ENCODE peak calls at places on chromosomes 16 and 17, in six cellular contexts. U is GM23338, D is heart left ventricle, M is fibroblast of mammary gland, Z is mucosa of descending colon, F is NB4. G is an unnamed sample.

GRCh38 chr17:75814021-75814395 is 29.4 kb downstream of the UNK start:
- DNase-seq in U (no peak), D (no peak), Z (peak), F (no peak), M (no peak), G (no peak)

GRCh38 chr17:74361613-74362391 is at the start of gene BTBD17:
- DNase-seq in F (peak), U (peak), D (peak), Z (no peak), M (no peak), G (peak)

GRCh38 chr16:88866151-88866920 is at the start of gene PABPN1L:
- DNase-seq in U (no peak), F (no peak), M (no peak), D (no peak), Z (no peak), G (no peak)

GRCh38 chr16:1708768-1709180 is 2.8 kb downstream of the MAPK8IP3 start:
- DNase-seq in D (no peak), Z (no peak), F (no peak), M (peak), U (no peak), G (no peak)

GRCh38 chr17:72624652-72625051 is 467.8 kb downstream of the SLC39A11 start:
- DNase-seq in Z (no peak), M (no peak), U (no peak), F (no peak), D (no peak), G (no peak)

GRCh38 chr16:83733301-83733700 is 74.5 kb upstream of the HSBP1 start:
- DNase-seq in F (no peak), M (no peak), U (no peak), Z (no peak), D (no peak), G (no peak)

GRCh38 chr17:6498798-6499540 is 54.7 kb downstream of the PIMREG start:
- DNase-seq in F (no peak), M (no peak), D (no peak), U (no peak), Z (peak), G (no peak)

GRCh38 chr17:33055746-33056145 is 64.1 kb downstream of the SPACA3 start:
- DNase-seq in D (no peak), Z (no peak), F (no peak), U (no peak), M (no peak), G (no peak)

GRCh38 chr17:58335779-58336455 is 7.3 kb upstream of the TSPOAP1 start:
- DNase-seq in F (peak), D (peak), U (no peak), M (no peak), Z (peak), G (no peak)

GRCh38 chr17:81518113-81518784 is 5.7 kb upstream of the ACTG1 start:
- DNase-seq in M (no peak), F (no peak), Z (no peak), U (peak), D (no peak), G (no peak)

GRCh38 chr17:29195465-29196081 is 15.4 kb upstream of the MYO18A start:
- DNase-seq in M (no peak), Z (no peak), D (no peak), F (peak), U (no peak), G (no peak)

GRCh38 chr17:66711936-66712335 is 123.0 kb upstream of the CACNG5 start:
- DNase-seq in U (peak), F (no peak), M (no peak), Z (peak), D (no peak), G (no peak)

GRCh38 chr17:48528153-48528912 is 2.5 kb downstream of the HOXB1 start:
- DNase-seq in Z (no peak), F (no peak), U (peak), D (no peak), M (no peak), G (no peak)

GRCh38 chr17:72342582-72343527 is 222.0 kb downstream of the SOX9 start:
- DNase-seq in M (peak), D (no peak), U (peak), F (no peak), Z (no peak), G (no peak)

GRCh38 chr16:58732545-58733247 is 1.4 kb downstream of the GOT2 start:
- DNase-seq in Z (no peak), M (peak), U (peak), F (peak), D (no peak), G (no peak)

GRCh38 chr17:58577696-58578095 is 63.3 kb upstream of the MTMR4 start:
- DNase-seq in Z (no peak), M (peak), U (peak), F (peak), D (no peak), G (no peak)

GRCh38 chr17:418421-418751 is 65.8 kb upstream of the RPH3AL start:
- DNase-seq in M (no peak), Z (no peak), D (no peak), U (no peak), F (peak), G (no peak)

GRCh38 chr17:80594666-80595269 is 50.1 kb downstream of the RPTOR start:
- DNase-seq in U (no peak), Z (no peak), M (peak), D (no peak), F (no peak), G (no peak)

GRCh38 chr17:863880-864279 is 81.7 kb downstream of the MRM3 start:
- DNase-seq in D (no peak), M (no peak), U (no peak), F (no peak), Z (no peak), G (no peak)

GRCh38 chr16:318628-319027 is 33.9 kb downstream of the AXIN1 start:
- DNase-seq in D (no peak), F (no peak), U (peak), M (no peak), Z (no peak), G (no peak)

GRCh38 chr17:7137182-7137943 is 22.7 kb upstream of the ASGR2 start:
- DNase-seq in Z (no peak), M (no peak), U (no peak), F (no peak), D (no peak), G (no peak)

GRCh38 chr16:4097826-4098240 is 18.4 kb downstream of the ADCY9 start:
- DNase-seq in M (no peak), U (peak), Z (no peak), D (no peak), F (no peak), G (no peak)

GRCh38 chr17:42653179-42654124 is 5.6 kb upstream of the TUBG2 start:
- DNase-seq in D (peak), M (peak), F (no peak), U (peak), Z (peak), G (no peak)

GRCh38 chr16:79286646-79287423 is 313.7 kb downstream of the MAF start:
- DNase-seq in Z (peak), F (peak), U (peak), D (peak), M (no peak), G (no peak)

GRCh38 chr16:29644973-29645698 is 17.9 kb upstream of the SPN start:
- DNase-seq in Z (no peak), M (no peak), U (no peak), D (no peak), F (no peak), G (no peak)

GRCh38 chr16:66306366-66307150 is 59.9 kb upstream of the CDH5 start:
- DNase-seq in D (no peak), F (no peak), U (no peak), M (no peak), Z (no peak), G (peak)

GRCh38 chr17:61168506-61168905 is 231.1 kb upstream of the TBX2 start:
- DNase-seq in M (peak), F (no peak), U (no peak), Z (no peak), D (no peak), G (no peak)

GRCh38 chr17:1384881-1385280 is 15.1 kb downstream of the YWHAE start:
- DNase-seq in U (no peak), M (no peak), F (no peak), D (no peak), Z (no peak), G (no peak)

GRCh38 chr17:39527220-39527813 is 66.0 kb downstream of the CDK12 start:
- DNase-seq in D (no peak), U (peak), M (peak), F (peak), Z (no peak), G (no peak)

GRCh38 chr17:4734857-4735475 is 3.7 kb downstream of the MED11 start:
- DNase-seq in U (no peak), M (no peak), F (no peak), D (no peak), Z (no peak), G (no peak)

GRCh38 chr17:4728124-4728523 is 3.1 kb upstream of the MED11 start:
- DNase-seq in Z (no peak), F (peak), M (no peak), U (no peak), D (no peak), G (no peak)

GRCh38 chr17:4735825-4736651 is 3.6 kb upstream of the ZMYND15 start:
- DNase-seq in F (peak), Z (no peak), D (no peak), M (no peak), U (no peak), G (no peak)

GRCh38 chr17:4738136-4739121 is 1.2 kb upstream of the ZMYND15 start:
- DNase-seq in Z (no peak), F (no peak), D (no peak), U (peak), M (no peak), G (no peak)

DNA sequence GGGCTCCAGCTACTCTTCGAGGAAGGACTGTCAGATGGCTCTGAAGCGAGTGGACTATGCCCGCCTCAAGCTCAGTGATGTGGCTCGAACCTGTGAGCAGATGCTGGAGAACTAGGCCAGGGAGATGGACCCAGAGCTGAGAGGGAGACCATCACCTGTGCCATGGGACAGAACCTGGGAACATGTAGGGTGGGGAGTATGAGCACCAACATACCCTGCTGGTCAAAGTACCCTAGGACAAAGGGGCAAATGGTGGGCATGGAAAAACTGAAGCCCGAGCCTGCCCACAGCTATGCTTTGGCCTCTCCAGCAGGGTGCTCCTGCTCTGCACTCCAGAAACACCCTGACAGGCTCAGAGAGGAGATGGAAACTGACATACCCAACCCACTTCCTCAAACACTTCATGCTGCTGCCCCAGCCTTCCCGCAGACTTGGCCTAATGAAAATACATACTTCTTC is 1.9 kb downstream of the MED11 start:
- DNase-seq in U (peak), Z (no peak), F (peak), D (no peak), M (no peak), G (no peak)
- TF ChIP-seq CTCF in U (peak), Z (no peak), F (peak), D (no peak), M (no peak), G (no peak)

GRCh38 chr16:50066482-50067289 is 916 bp downstream of the HEATR3 start:
- DNase-seq in M (no peak), Z (no peak), U (no peak), F (no peak), D (no peak), G (no peak)

GRCh38 chr16:50065624-50066481 is at the start of gene HEATR3:
- DNase-seq in F (peak), Z (peak), U (peak), M (peak), D (peak), G (peak)

GRCh38 chr16:50069060-50069459 is 3.3 kb downstream of the HEATR3 start:
- DNase-seq in U (no peak), M (no peak), F (no peak), Z (no peak), D (no peak), G (no peak)

GRCh38 chr16:50068550-50068949 is 2.8 kb downstream of the HEATR3 start:
- DNase-seq in D (no peak), F (no peak), U (no peak), M (peak), Z (no peak), G (no peak)

DNA sequence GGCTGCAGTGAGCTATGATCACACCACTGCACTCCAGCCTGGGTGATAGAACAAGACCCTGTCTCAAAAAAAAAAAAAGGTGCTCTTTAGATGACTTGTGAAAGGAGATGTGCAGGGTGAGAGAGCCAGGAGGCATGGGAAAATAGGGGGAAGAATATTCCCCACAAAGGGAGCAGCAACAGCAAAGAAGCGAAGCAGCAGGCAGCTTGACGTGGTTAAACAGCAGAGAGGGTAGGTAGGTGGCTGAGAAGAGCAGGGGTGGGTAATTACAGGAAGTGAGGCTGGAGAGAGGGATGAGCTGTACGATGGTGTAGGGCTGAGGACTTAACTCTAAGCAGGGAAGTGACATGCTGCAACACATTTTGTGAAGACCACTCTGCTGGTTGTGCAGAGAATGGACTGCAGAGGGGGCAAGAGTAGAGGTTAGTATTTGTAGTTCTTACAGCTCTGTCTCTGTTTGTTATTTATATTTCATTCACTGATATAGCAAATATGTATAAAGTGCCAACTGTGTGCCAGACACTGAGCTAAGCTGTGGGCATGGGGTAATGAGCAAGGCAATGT is 1.6 kb downstream of the HEATR3 start:
- DNase-seq in U (peak), Z (no peak), M (peak), D (no peak), F (peak), G (no peak)
- TF ChIP-seq CTCF in U (peak), Z (no peak), M (peak), D (peak), F (peak), G (no peak)

GRCh38 chr16:22977294-22977697 is 163.3 kb downstream of the HS3ST2 start:
- DNase-seq in Z (no peak), U (peak), D (no peak), F (peak), M (peak), G (no peak)
- TF ChIP-seq CTCF in Z (no peak), U (peak), D (peak), F (no peak), M (peak), G (no peak)

GRCh38 chr16:87576191-87576590 is 26.1 kb upstream of the JPH3 start:
- DNase-seq in Z (no peak), D (no peak), U (peak), F (no peak), M (no peak), G (no peak)
- TF ChIP-seq CTCF in Z (no peak), D (no peak), U (no peak), F (no peak), M (no peak), G (no peak)

GRCh38 chr16:86843812-86844211 is 265.5 kb downstream of the FOXL1 start:
- DNase-seq in Z (no peak), F (no peak), U (no peak), D (no peak), M (no peak), G (no peak)
- TF ChIP-seq CTCF in Z (no peak), F (no peak), U (no peak), D (no peak), M (no peak), G (no peak)

DNA sequence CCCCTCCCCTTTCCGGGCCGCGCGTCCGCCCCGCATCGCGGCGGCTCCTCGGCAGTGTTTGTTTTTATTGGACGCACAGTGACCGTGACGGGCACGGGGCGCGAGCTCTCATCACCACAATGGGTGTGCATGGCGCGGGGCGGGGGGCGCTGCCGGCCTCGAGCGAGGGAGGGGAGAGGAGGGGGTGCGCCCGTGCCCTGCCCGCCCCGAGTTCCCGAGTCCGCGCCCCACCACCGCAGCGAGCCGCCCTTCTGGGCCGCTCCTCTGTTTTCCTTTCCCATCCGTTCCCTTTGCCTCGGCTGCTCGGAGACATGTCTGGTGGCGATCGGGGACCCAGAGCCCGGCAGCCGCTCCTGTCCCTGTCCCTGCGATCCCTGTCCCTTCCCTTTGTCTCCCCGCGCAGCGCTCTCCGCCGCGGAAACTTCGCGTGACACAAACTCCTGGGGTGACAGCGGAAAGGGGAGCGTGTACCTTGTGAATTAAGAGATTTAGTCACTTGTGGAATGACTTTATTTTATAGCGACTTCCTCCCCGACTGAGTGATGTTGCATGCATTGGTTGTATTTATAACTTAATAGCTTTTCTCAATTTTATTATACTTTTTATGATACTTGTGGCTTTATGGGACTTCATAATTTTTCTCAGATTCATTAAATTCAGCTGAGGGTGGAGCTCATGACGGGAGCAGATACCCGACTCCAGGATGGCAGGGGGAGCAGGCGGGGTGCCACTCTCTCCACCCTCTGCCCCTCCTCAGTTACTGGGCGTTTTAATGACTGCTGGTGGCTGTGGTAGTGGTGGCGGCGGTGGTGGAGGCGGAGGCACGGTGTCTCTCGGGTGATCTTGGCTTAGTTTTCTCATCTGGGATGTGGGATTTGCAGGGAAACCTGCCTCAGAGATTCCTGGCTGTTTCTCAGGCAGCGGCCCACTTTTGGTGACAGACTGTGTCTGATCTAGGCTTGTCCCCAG is 40.8 kb downstream of the MRM1 start:
- DNase-seq in Z (peak), M (no peak), F (no peak), U (peak), D (no peak), G (peak)
- TF ChIP-seq CTCF in Z (no peak), M (no peak), F (no peak), U (no peak), D (no peak), G (no peak)

GRCh38 chr17:82933911-82934310 is 94.1 kb upstream of the ZNF750 start:
- DNase-seq in Z (peak), D (peak), U (peak), F (no peak), M (no peak), G (no peak)
- TF ChIP-seq CTCF in Z (no peak), D (no peak), U (peak), F (no peak), M (no peak), G (no peak)

G was measured in mesothelial cell of epicardium.